ENCODE peak calls at places on chromosomes 13 and 19, in five cellular contexts. H is NCI-H345; A is Daoy; O is stimulated activated CD4-positive, alpha-beta T cell treated with anti-CD3 and anti-CD28 coated beads, Interleukin-1b, Interleukin-23, amount 100 ng/mL, for 1 hour; W is progenitor cell of endocrine pancreas. K is an unnamed sample.

GRCh38 chr19:38290631-38291147 is 13.4 kb upstream of the C19orf33 start:
- DNase-seq in W (no peak), H (no peak), A (peak), O (no peak), K (no peak)

GRCh38 chr13:74047925-74048324 is 86.3 kb downstream of the KLF12 start:
- DNase-seq in W (no peak), O (no peak), A (no peak), H (no peak), K (no peak)

GRCh38 chr19:50332264-50333038 is 3.3 kb upstream of the KCNC3 start:
- DNase-seq in A (no peak), O (no peak), W (peak), H (no peak), K (peak)

GRCh38 chr19:46674416-46675178 is 13.6 kb upstream of the DACT3 start:
- DNase-seq in H (no peak), W (no peak), A (peak), O (no peak), K (no peak)

GRCh38 chr19:7847664-7848063 is 17.6 kb downstream of the EVI5L start:
- DNase-seq in A (no peak), O (no peak), W (no peak), H (no peak), K (peak)

GRCh38 chr13:99659234-99659633 is 158.0 kb downstream of the TM9SF2 start:
- DNase-seq in O (no peak), W (no peak), A (no peak), H (peak), K (no peak)

GRCh38 chr13:111387945-111388600 is 67.6 kb downstream of the TEX29 start:
- DNase-seq in A (no peak), W (no peak), O (no peak), H (no peak), K (no peak)

GRCh38 chr13:50921706-50922105 is 12.1 kb downstream of the RNASEH2B start:
- DNase-seq in W (no peak), A (no peak), H (no peak), O (no peak), K (no peak)

GRCh38 chr19:5127710-5128109 is 158.8 kb downstream of the KDM4B start:
- DNase-seq in H (no peak), W (no peak), A (no peak), O (no peak), K (no peak)

GRCh38 chr19:49854861-49855263 is 3.9 kb downstream of the PTOV1 start:
- DNase-seq in H (no peak), O (no peak), A (no peak), W (no peak), K (no peak)

GRCh38 chr13:66210677-66211076 is 1019.5 kb downstream of the PCDH9 start:
- DNase-seq in H (no peak), W (no peak), O (no peak), A (no peak), K (no peak)

K was measured in chondrocyte.